ENCODE peak calls at places on chromosome 20, in ten cellular contexts. D is H1, K is vagina, U is transverse colon, R is HCT116, V is GM12892, L is upper lobe of left lung, P is GM12891, J is stomach, G is Panc1. T is an unnamed sample.

GRCh38 chr20:62305149-62305764 is 2.5 kb downstream of the ADRM1 start:
- DNase-seq in D (no peak), K (no peak), U (no peak), R (no peak), V (no peak), L (no peak), P (no peak), J (no peak), G (no peak), T (no peak)

GRCh38 chr20:64232794-64233193 is 22.8 kb upstream of the PCMTD2 start:
- DNase-seq in D (no peak), K (no peak), U (no peak), R (no peak), V (no peak), L (no peak), P (no peak), J (no peak), G (no peak), T (no peak)

GRCh38 chr20:8427419-8428065 is 295.5 kb downstream of the PLCB1 start:
- DNase-seq in D (no peak), K (no peak), U (no peak), R (no peak), V (no peak), L (no peak), P (no peak), J (no peak), G (no peak), T (no peak)

GRCh38 chr20:38864662-38865061 is 59.2 kb downstream of the PPP1R16B start:
- DNase-seq in D (no peak), K (no peak), U (no peak), R (no peak), V (no peak), L (no peak), P (no peak), J (no peak), G (no peak), T (no peak)

GRCh38 chr20:37417857-37418501 is 72.0 kb downstream of the SRC start:
- DNase-seq in D (no peak), K (no peak), U (no peak), R (no peak), V (no peak), L (no peak), P (no peak), J (no peak), G (no peak), T (no peak)

GRCh38 chr20:13681248-13682125 is 42.8 kb upstream of the TASP1 start:
- DNase-seq in D (no peak), K (no peak), U (no peak), R (no peak), V (peak), L (no peak), P (peak), J (no peak), G (no peak), T (no peak)

GRCh38 chr20:21289651-21290050 is 13.5 kb upstream of the XRN2 start:
- DNase-seq in D (no peak), K (no peak), U (no peak), R (no peak), V (no peak), L (no peak), P (no peak), J (no peak), G (no peak), T (no peak)

GRCh38 chr20:49278817-49279676 is 1.2 kb upstream of the ZNFX1 start:
- DNase-seq in D (no peak), K (no peak), U (peak), R (no peak), V (no peak), L (peak), P (no peak), J (no peak), G (no peak), T (peak)

GRCh38 chr20:50344232-50345071 is 153.8 kb downstream of the CEBPB start:
- DNase-seq in D (no peak), K (no peak), U (no peak), R (no peak), V (no peak), L (peak), P (no peak), J (no peak), G (no peak), T (no peak)

GRCh38 chr20:44590980-44591778 is 8.8 kb downstream of the PKIG start:
- DNase-seq in D (no peak), K (no peak), U (no peak), R (no peak), V (no peak), L (no peak), P (no peak), J (no peak), G (no peak), T (no peak)

DNA sequence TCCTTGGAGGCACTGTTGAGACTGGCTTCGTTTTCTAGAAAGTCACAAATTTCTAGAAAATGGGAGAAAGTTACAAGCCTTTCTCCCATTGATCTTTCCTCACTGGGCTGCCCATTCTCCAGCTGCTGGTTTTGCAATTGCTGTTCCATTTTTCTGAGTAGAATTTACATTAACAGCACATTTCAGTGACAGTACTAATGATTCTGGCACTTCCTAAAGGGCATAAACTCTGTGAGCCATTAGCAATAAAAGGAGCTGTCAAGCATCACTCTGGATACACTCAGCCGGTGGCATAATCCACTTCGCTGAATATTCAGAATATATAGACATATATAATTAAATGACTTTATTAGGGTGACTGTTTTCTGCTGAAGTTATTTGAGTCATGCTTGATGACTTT is 6.7 kb upstream of the SSTR4 start:
- DNase-seq in D (no peak), K (no peak), U (no peak), R (no peak), V (no peak), L (no peak), P (no peak), J (no peak), G (no peak), T (no peak)
- TF ChIP-seq POLR2AphosphoS5 in D (no peak), K (peak), U (no peak), R (no peak), V (no peak), L (no peak), P (no peak), J (no peak), G (no peak), T (no peak)

GRCh38 chr20:34558320-34559202 is at the start of gene MAP1LC3A:
- DNase-seq in D (peak), K (no peak), U (peak), R (no peak), V (peak), L (peak), P (peak), J (peak), G (peak), T (peak)
- TF ChIP-seq POLR2AphosphoS5 in D (peak), K (peak), U (peak), R (no peak), V (no peak), L (peak), P (no peak), J (peak), G (no peak), T (peak)

GRCh38 chr20:46558511-46558959 is 8.1 kb upstream of the OCSTAMP start:
- DNase-seq in D (no peak), K (no peak), U (no peak), R (no peak), V (no peak), L (no peak), P (no peak), J (peak), G (peak), T (peak)
- TF ChIP-seq POLR2AphosphoS5 in D (no peak), K (no peak), U (no peak), R (no peak), V (no peak), L (no peak), P (no peak), J (no peak), G (no peak), T (no peak)

GRCh38 chr20:33686008-33686983 is at the start of gene E2F1:
- DNase-seq in D (peak), K (no peak), U (peak), R (peak), V (peak), L (peak), P (peak), J (peak), G (peak), T (peak)
- TF ChIP-seq POLR2AphosphoS5 in D (peak), K (no peak), U (peak), R (no peak), V (no peak), L (no peak), P (no peak), J (no peak), G (peak), T (no peak)